ENCODE peak calls at places on chromosomes 1 and 21, in ten cellular contexts. One of them, this sample, is unnamed.

GRCh38 chr1:153919879-153920852 is 2.6 kb downstream of the GATAD2B start:
- DNase-seq in mucosa of descending colon: no peak
- DNase-seq in WERI-Rb-1: no peak
- DNase-seq in lower lobe of right lung: no peak
- DNase-seq in spleen: no peak
- DNase-seq in choroid plexus epithelial cell: peak
- DNase-seq in psoas muscle: no peak
- DNase-seq in type B pancreatic cell: no peak
- DNase-seq in HL-60: no peak
- DNase-seq in kidney epithelial cell: no peak
- DNase-seq in this sample: no peak

GRCh38 chr1:29703596-29703995 is 467.3 kb downstream of the PTPRU start:
- DNase-seq in mucosa of descending colon: peak
- DNase-seq in WERI-Rb-1: peak
- DNase-seq in lower lobe of right lung: no peak
- DNase-seq in spleen: no peak
- DNase-seq in choroid plexus epithelial cell: peak
- DNase-seq in psoas muscle: peak
- DNase-seq in type B pancreatic cell: no peak
- DNase-seq in HL-60: no peak
- DNase-seq in kidney epithelial cell: no peak
- DNase-seq in this sample: peak

GRCh38 chr1:223001653-223002634 is 141.1 kb downstream of the TLR5 start:
- DNase-seq in mucosa of descending colon: no peak
- DNase-seq in WERI-Rb-1: no peak
- DNase-seq in lower lobe of right lung: no peak
- DNase-seq in spleen: no peak
- DNase-seq in choroid plexus epithelial cell: peak
- DNase-seq in psoas muscle: no peak
- DNase-seq in type B pancreatic cell: no peak
- DNase-seq in HL-60: no peak
- DNase-seq in kidney epithelial cell: no peak
- DNase-seq in this sample: no peak

GRCh38 chr1:56977910-56978309 is 12.1 kb upstream of the C8B start:
- DNase-seq in mucosa of descending colon: no peak
- DNase-seq in WERI-Rb-1: no peak
- DNase-seq in lower lobe of right lung: no peak
- DNase-seq in spleen: no peak
- DNase-seq in choroid plexus epithelial cell: no peak
- DNase-seq in psoas muscle: no peak
- DNase-seq in type B pancreatic cell: no peak
- DNase-seq in HL-60: no peak
- DNase-seq in kidney epithelial cell: no peak
- DNase-seq in this sample: no peak

GRCh38 chr1:232622981-232623380 is 7.0 kb downstream of the SIPA1L2 start:
- DNase-seq in mucosa of descending colon: peak
- DNase-seq in WERI-Rb-1: no peak
- DNase-seq in lower lobe of right lung: no peak
- DNase-seq in spleen: no peak
- DNase-seq in choroid plexus epithelial cell: peak
- DNase-seq in psoas muscle: no peak
- DNase-seq in type B pancreatic cell: no peak
- DNase-seq in HL-60: no peak
- DNase-seq in kidney epithelial cell: no peak
- DNase-seq in this sample: no peak

GRCh38 chr1:59564192-59564891 is 250.4 kb upstream of the HOOK1 start:
- DNase-seq in mucosa of descending colon: no peak
- DNase-seq in WERI-Rb-1: no peak
- DNase-seq in lower lobe of right lung: no peak
- DNase-seq in spleen: no peak
- DNase-seq in choroid plexus epithelial cell: no peak
- DNase-seq in psoas muscle: no peak
- DNase-seq in type B pancreatic cell: no peak
- DNase-seq in HL-60: no peak
- DNase-seq in kidney epithelial cell: no peak
- DNase-seq in this sample: no peak

GRCh38 chr1:145859491-145860159 is 744 bp upstream of the PIAS3 start:
- DNase-seq in mucosa of descending colon: peak
- DNase-seq in WERI-Rb-1: peak
- DNase-seq in lower lobe of right lung: peak
- DNase-seq in spleen: peak
- DNase-seq in choroid plexus epithelial cell: peak
- DNase-seq in psoas muscle: peak
- DNase-seq in type B pancreatic cell: peak
- DNase-seq in HL-60: peak
- DNase-seq in kidney epithelial cell: peak
- DNase-seq in this sample: peak

GRCh38 chr1:148308832-148309458 is 156.9 kb upstream of the NBPF11 start:
- DNase-seq in mucosa of descending colon: no peak
- DNase-seq in WERI-Rb-1: no peak
- DNase-seq in lower lobe of right lung: no peak
- DNase-seq in spleen: no peak
- DNase-seq in choroid plexus epithelial cell: no peak
- DNase-seq in psoas muscle: no peak
- DNase-seq in type B pancreatic cell: no peak
- DNase-seq in HL-60: no peak
- DNase-seq in kidney epithelial cell: no peak
- DNase-seq in this sample: no peak

GRCh38 chr1:247390116-247390791 is 25.7 kb upstream of the NLRP3 start:
- DNase-seq in mucosa of descending colon: peak
- DNase-seq in WERI-Rb-1: peak
- DNase-seq in lower lobe of right lung: peak
- DNase-seq in spleen: peak
- DNase-seq in choroid plexus epithelial cell: peak
- DNase-seq in psoas muscle: peak
- DNase-seq in type B pancreatic cell: peak
- DNase-seq in HL-60: peak
- DNase-seq in kidney epithelial cell: peak
- DNase-seq in this sample: peak

GRCh38 chr1:169387383-169387782 is 19.4 kb downstream of the BLZF1 start:
- DNase-seq in mucosa of descending colon: no peak
- DNase-seq in WERI-Rb-1: no peak
- DNase-seq in lower lobe of right lung: no peak
- DNase-seq in spleen: no peak
- DNase-seq in choroid plexus epithelial cell: no peak
- DNase-seq in psoas muscle: no peak
- DNase-seq in type B pancreatic cell: no peak
- DNase-seq in HL-60: no peak
- DNase-seq in kidney epithelial cell: no peak
- DNase-seq in this sample: no peak

GRCh38 chr21:45954271-45954670 is 27.3 kb upstream of the COL6A1 start:
- DNase-seq in mucosa of descending colon: no peak
- DNase-seq in WERI-Rb-1: peak
- DNase-seq in lower lobe of right lung: no peak
- DNase-seq in spleen: no peak
- DNase-seq in choroid plexus epithelial cell: peak
- DNase-seq in psoas muscle: no peak
- DNase-seq in type B pancreatic cell: no peak
- DNase-seq in HL-60: no peak
- DNase-seq in kidney epithelial cell: no peak
- DNase-seq in this sample: no peak

GRCh38 chr1:61436016-61436415 is 288.9 kb downstream of the TM2D1 start:
- DNase-seq in mucosa of descending colon: no peak
- DNase-seq in WERI-Rb-1: no peak
- DNase-seq in lower lobe of right lung: no peak
- DNase-seq in spleen: no peak
- DNase-seq in choroid plexus epithelial cell: peak
- DNase-seq in psoas muscle: no peak
- DNase-seq in type B pancreatic cell: no peak
- DNase-seq in HL-60: no peak
- DNase-seq in kidney epithelial cell: no peak
- DNase-seq in this sample: no peak
- TF ChIP-seq CTCF in mucosa of descending colon: no peak
- TF ChIP-seq CTCF in WERI-Rb-1: peak
- TF ChIP-seq CTCF in lower lobe of right lung: no peak
- TF ChIP-seq CTCF in spleen: no peak
- TF ChIP-seq CTCF in choroid plexus epithelial cell: peak
- TF ChIP-seq CTCF in psoas muscle: peak
- TF ChIP-seq CTCF in type B pancreatic cell: no peak
- TF ChIP-seq CTCF in HL-60: no peak
- TF ChIP-seq CTCF in kidney epithelial cell: peak
- TF ChIP-seq CTCF in this sample: no peak

DNA sequence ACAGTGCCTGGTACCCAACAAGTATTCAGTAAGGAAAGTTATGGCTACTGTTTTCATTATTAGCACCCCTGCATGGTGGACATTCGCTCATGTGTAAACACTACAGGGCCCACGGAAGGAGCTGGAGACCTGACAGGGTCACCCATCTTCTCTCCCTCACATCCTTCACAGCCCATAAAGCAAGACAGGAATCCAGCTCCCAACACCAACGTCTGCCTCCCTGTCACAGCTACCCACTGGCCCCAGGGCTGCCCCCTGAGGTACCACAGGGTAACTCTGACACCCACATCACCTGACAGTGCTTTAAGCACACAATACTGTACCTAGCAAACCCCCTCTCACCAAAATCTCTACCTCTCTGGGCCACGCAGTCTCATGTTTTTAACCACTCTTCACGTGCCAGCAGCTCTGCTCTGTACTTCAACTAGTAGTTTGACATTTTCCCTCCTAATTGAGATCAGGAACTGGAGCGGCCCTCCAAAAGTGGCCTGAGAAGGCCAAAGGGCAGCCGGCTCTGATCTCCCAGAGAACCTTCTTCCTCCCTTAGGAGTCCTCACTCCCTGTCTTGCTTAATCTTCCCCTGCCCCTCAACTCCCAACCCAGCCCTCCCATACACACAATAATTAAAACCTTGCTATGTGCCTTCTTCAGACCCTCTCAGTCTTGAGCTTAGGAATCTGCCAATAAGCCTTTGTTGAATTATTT is 76.8 kb downstream of the CD34 start:
- DNase-seq in mucosa of descending colon: no peak
- DNase-seq in WERI-Rb-1: no peak
- DNase-seq in lower lobe of right lung: no peak
- DNase-seq in spleen: no peak
- DNase-seq in choroid plexus epithelial cell: no peak
- DNase-seq in psoas muscle: no peak
- DNase-seq in type B pancreatic cell: no peak
- DNase-seq in HL-60: no peak
- DNase-seq in kidney epithelial cell: no peak
- DNase-seq in this sample: no peak
- TF ChIP-seq CTCF in mucosa of descending colon: no peak
- TF ChIP-seq CTCF in WERI-Rb-1: no peak
- TF ChIP-seq CTCF in lower lobe of right lung: no peak
- TF ChIP-seq CTCF in spleen: no peak
- TF ChIP-seq CTCF in choroid plexus epithelial cell: no peak
- TF ChIP-seq CTCF in psoas muscle: no peak
- TF ChIP-seq CTCF in type B pancreatic cell: no peak
- TF ChIP-seq CTCF in HL-60: no peak
- TF ChIP-seq CTCF in kidney epithelial cell: no peak
- TF ChIP-seq CTCF in this sample: no peak

GRCh38 chr1:76940586-76941335 is 73.5 kb downstream of the ST6GALNAC5 start:
- DNase-seq in mucosa of descending colon: no peak
- DNase-seq in WERI-Rb-1: no peak
- DNase-seq in lower lobe of right lung: no peak
- DNase-seq in spleen: no peak
- DNase-seq in choroid plexus epithelial cell: no peak
- DNase-seq in psoas muscle: no peak
- DNase-seq in type B pancreatic cell: no peak
- DNase-seq in HL-60: no peak
- DNase-seq in kidney epithelial cell: no peak
- DNase-seq in this sample: no peak

GRCh38 chr1:76942549-76942948 is 75.3 kb downstream of the ST6GALNAC5 start:
- DNase-seq in mucosa of descending colon: no peak
- DNase-seq in WERI-Rb-1: no peak
- DNase-seq in lower lobe of right lung: no peak
- DNase-seq in spleen: no peak
- DNase-seq in choroid plexus epithelial cell: peak
- DNase-seq in psoas muscle: no peak
- DNase-seq in type B pancreatic cell: no peak
- DNase-seq in HL-60: no peak
- DNase-seq in kidney epithelial cell: no peak
- DNase-seq in this sample: no peak

GRCh38 chr1:76939107-76939816 is 72.0 kb downstream of the ST6GALNAC5 start:
- DNase-seq in mucosa of descending colon: peak
- DNase-seq in WERI-Rb-1: no peak
- DNase-seq in lower lobe of right lung: no peak
- DNase-seq in spleen: no peak
- DNase-seq in choroid plexus epithelial cell: peak
- DNase-seq in psoas muscle: no peak
- DNase-seq in type B pancreatic cell: no peak
- DNase-seq in HL-60: no peak
- DNase-seq in kidney epithelial cell: peak
- DNase-seq in this sample: no peak

GRCh38 chr1:76939817-76940216 is 72.5 kb downstream of the ST6GALNAC5 start:
- DNase-seq in mucosa of descending colon: no peak
- DNase-seq in WERI-Rb-1: no peak
- DNase-seq in lower lobe of right lung: no peak
- DNase-seq in spleen: no peak
- DNase-seq in choroid plexus epithelial cell: no peak
- DNase-seq in psoas muscle: no peak
- DNase-seq in type B pancreatic cell: no peak
- DNase-seq in HL-60: no peak
- DNase-seq in kidney epithelial cell: no peak
- DNase-seq in this sample: no peak

DNA sequence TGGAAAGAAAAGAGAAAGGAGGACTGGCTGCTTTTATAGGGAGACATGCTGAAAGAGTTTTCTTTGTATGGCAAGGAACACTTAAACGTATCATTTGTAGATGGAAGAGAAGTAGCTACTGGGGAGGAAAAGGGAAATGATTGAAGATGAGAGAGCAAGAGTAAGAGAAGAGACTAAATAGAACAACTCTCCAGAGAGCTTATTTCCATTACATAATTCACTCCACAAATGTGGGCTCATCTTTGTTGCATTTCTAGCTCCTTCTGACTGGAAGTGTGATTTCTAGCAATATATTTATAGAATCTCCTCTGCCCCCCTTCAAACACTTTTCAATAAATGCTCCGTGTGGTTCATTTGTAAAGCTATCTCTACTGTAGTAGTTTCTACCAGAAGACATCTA is 71.0 kb downstream of the ST6GALNAC5 start:
- DNase-seq in mucosa of descending colon: no peak
- DNase-seq in WERI-Rb-1: no peak
- DNase-seq in lower lobe of right lung: no peak
- DNase-seq in spleen: no peak
- DNase-seq in choroid plexus epithelial cell: no peak
- DNase-seq in psoas muscle: no peak
- DNase-seq in type B pancreatic cell: no peak
- DNase-seq in HL-60: no peak
- DNase-seq in kidney epithelial cell: no peak
- DNase-seq in this sample: no peak
- TF ChIP-seq CTCF in mucosa of descending colon: no peak
- TF ChIP-seq CTCF in WERI-Rb-1: no peak
- TF ChIP-seq CTCF in lower lobe of right lung: no peak
- TF ChIP-seq CTCF in spleen: no peak
- TF ChIP-seq CTCF in choroid plexus epithelial cell: no peak
- TF ChIP-seq CTCF in psoas muscle: no peak
- TF ChIP-seq CTCF in type B pancreatic cell: no peak
- TF ChIP-seq CTCF in HL-60: no peak
- TF ChIP-seq CTCF in kidney epithelial cell: no peak
- TF ChIP-seq CTCF in this sample: no peak

DNA sequence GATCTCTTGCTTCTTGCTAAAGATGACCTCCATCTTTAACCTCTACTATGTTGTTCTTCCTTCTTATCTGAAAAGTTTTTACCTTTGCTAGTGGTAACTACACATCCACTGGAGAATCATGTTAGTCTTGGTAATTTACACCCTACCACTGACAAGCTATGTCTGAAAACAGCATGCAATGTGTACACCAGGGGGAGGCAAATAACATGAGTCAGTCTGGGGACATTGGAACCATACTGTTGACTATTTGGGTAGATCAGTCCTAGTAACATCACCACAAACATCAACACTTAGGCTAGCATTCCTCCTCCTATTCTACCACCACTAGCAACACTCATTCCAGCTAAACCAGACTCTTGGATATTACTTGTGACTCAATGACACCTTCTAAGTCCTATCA is 549.0 kb downstream of the KCNT2 start:
- DNase-seq in mucosa of descending colon: no peak
- DNase-seq in WERI-Rb-1: no peak
- DNase-seq in lower lobe of right lung: no peak
- DNase-seq in spleen: no peak
- DNase-seq in choroid plexus epithelial cell: no peak
- DNase-seq in psoas muscle: no peak
- DNase-seq in type B pancreatic cell: no peak
- DNase-seq in HL-60: no peak
- DNase-seq in kidney epithelial cell: no peak
- DNase-seq in this sample: no peak
- TF ChIP-seq CTCF in mucosa of descending colon: no peak
- TF ChIP-seq CTCF in WERI-Rb-1: no peak
- TF ChIP-seq CTCF in lower lobe of right lung: no peak
- TF ChIP-seq CTCF in spleen: no peak
- TF ChIP-seq CTCF in choroid plexus epithelial cell: peak
- TF ChIP-seq CTCF in psoas muscle: no peak
- TF ChIP-seq CTCF in type B pancreatic cell: no peak
- TF ChIP-seq CTCF in HL-60: no peak
- TF ChIP-seq CTCF in kidney epithelial cell: no peak
- TF ChIP-seq CTCF in this sample: no peak